ENCODE peak calls at places on chromosomes 3 and 15, in five cellular contexts. F, A, J, U and I are unnamed samples.

GRCh38 chr15:101469520-101470288 is 19.8 kb downstream of the PCSK6 start:
- DNase-seq in F (no peak), A (no peak), J (no peak), U (peak; percentile 47), I (no peak)

GRCh38 chr3:194877311-194878119 is 191.8 kb downstream of the FAM43A start:
- DNase-seq in F (no peak), A (no peak), J (no peak), U (no peak), I (no peak)

GRCh38 chr3:21839592-21839991 is 88.6 kb upstream of the ZNF385D start:
- DNase-seq in F (no peak), A (peak; percentile 45), J (no peak), U (no peak), I (no peak)

GRCh38 chr15:76391847-76392246 is 55.3 kb downstream of the ISL2 start:
- DNase-seq in F (no peak), A (no peak), J (no peak), U (no peak), I (no peak)

GRCh38 chr3:110165753-110166152 is 828.4 kb upstream of the DPPA4 start:
- DNase-seq in F (no peak), A (no peak), J (no peak), U (no peak), I (no peak)

GRCh38 chr3:160980740-160981139 is 124.4 kb downstream of the B3GALNT1 start:
- DNase-seq in F (no peak), A (no peak), J (no peak), U (no peak), I (no peak)

GRCh38 chr3:59913645-59914044 is 863.8 kb upstream of the CFAP20DC start:
- DNase-seq in F (no peak), A (no peak), J (no peak), U (no peak), I (no peak)

GRCh38 chr3:46851364-46852328 is 11.6 kb downstream of the MYL3 start:
- DNase-seq in F (no peak), A (no peak), J (no peak), U (no peak), I (no peak)

GRCh38 chr15:28459279-28459678 is 73.5 kb downstream of the GOLGA8G start:
- DNase-seq in F (no peak), A (no peak), J (no peak), U (no peak), I (no peak)

GRCh38 chr3:81744366-81744765 is 17.1 kb downstream of the GBE1 start:
- DNase-seq in F (no peak), A (peak; percentile 64), J (no peak), U (no peak), I (no peak)

GRCh38 chr3:129795596-129795995 is 97.9 kb downstream of the TMCC1 start:
- DNase-seq in F (no peak), A (no peak), J (no peak), U (no peak), I (no peak)

GRCh38 chr3:21682231-21682630 is 68.8 kb downstream of the ZNF385D start:
- DNase-seq in F (no peak), A (no peak), J (no peak), U (no peak), I (no peak)

GRCh38 chr3:99627062-99627826 is 11.2 kb upstream of the COL8A1 start:
- DNase-seq in F (no peak), A (no peak), J (no peak), U (no peak), I (no peak)

GRCh38 chr3:186001838-186002237 is 64.0 kb upstream of the TRA2B start:
- DNase-seq in F (no peak), A (no peak), J (no peak), U (no peak), I (no peak)

GRCh38 chr15:101676965-101677364 is 24.8 kb upstream of the TM2D3 start:
- DNase-seq in F (no peak), A (no peak), J (no peak), U (no peak), I (no peak)

GRCh38 chr15:91491131-91491950 is 362.2 kb upstream of the SLCO3A1 start:
- DNase-seq in F (no peak), A (no peak), J (no peak), U (no peak), I (no peak)

GRCh38 chr3:62365311-62366092 is 7.8 kb downstream of the FEZF2 start:
- DNase-seq in F (no peak), A (no peak), J (no peak), U (no peak), I (no peak)

GRCh38 chr3:33115024-33115768 is 1.4 kb downstream of the CRTAP start:
- DNase-seq in F (no peak), A (peak; percentile 75), J (no peak), U (no peak), I (no peak)